ENCODE peak calls at places on chromosomes 6 and 20, in nine cellular contexts. One of them, this sample, is unnamed.

GRCh38 chr6:77857421-77857820 is 204.6 kb downstream of the MEI4 start:
- DNase-seq in D341Med: no peak
- DNase-seq in foreskin fibroblast: no peak
- DNase-seq in mucosa of gallbladder: no peak
- DNase-seq in stimulated activated CD4-positive, alpha-beta T cell treated with anti-CD3 and anti-CD28 coated beads, Interleukin-1b, Interleukin-23, amount 100 ng/mL, for 1 hour: no peak
- DNase-seq in HT1080: no peak
- DNase-seq in Peyer's patch: no peak
- DNase-seq in activated gamma-delta T cell: no peak
- DNase-seq in stomach: no peak
- DNase-seq in this sample: no peak

GRCh38 chr20:14384411-14384810 is 47.0 kb upstream of the FLRT3 start:
- DNase-seq in D341Med: no peak
- DNase-seq in foreskin fibroblast: peak; percentile 67
- DNase-seq in mucosa of gallbladder: no peak
- DNase-seq in stimulated activated CD4-positive, alpha-beta T cell treated with anti-CD3 and anti-CD28 coated beads, Interleukin-1b, Interleukin-23, amount 100 ng/mL, for 1 hour: no peak
- DNase-seq in HT1080: no peak
- DNase-seq in Peyer's patch: no peak
- DNase-seq in activated gamma-delta T cell: no peak
- DNase-seq in stomach: no peak
- DNase-seq in this sample: no peak

GRCh38 chr6:5287205-5287965 is 26.1 kb downstream of the FARS2 start:
- DNase-seq in D341Med: no peak
- DNase-seq in foreskin fibroblast: peak; percentile 81
- DNase-seq in mucosa of gallbladder: no peak
- DNase-seq in stimulated activated CD4-positive, alpha-beta T cell treated with anti-CD3 and anti-CD28 coated beads, Interleukin-1b, Interleukin-23, amount 100 ng/mL, for 1 hour: no peak
- DNase-seq in HT1080: peak; percentile 77
- DNase-seq in Peyer's patch: no peak
- DNase-seq in activated gamma-delta T cell: no peak
- DNase-seq in stomach: no peak
- DNase-seq in this sample: no peak

GRCh38 chr20:4519530-4519929 is 202.2 kb upstream of the PRND start:
- DNase-seq in D341Med: peak; percentile 42
- DNase-seq in foreskin fibroblast: no peak
- DNase-seq in mucosa of gallbladder: no peak
- DNase-seq in stimulated activated CD4-positive, alpha-beta T cell treated with anti-CD3 and anti-CD28 coated beads, Interleukin-1b, Interleukin-23, amount 100 ng/mL, for 1 hour: no peak
- DNase-seq in HT1080: peak; percentile 15
- DNase-seq in Peyer's patch: no peak
- DNase-seq in activated gamma-delta T cell: no peak
- DNase-seq in stomach: no peak
- DNase-seq in this sample: no peak

GRCh38 chr6:165922309-165922794 is 245.3 kb downstream of the TBXT start:
- DNase-seq in D341Med: no peak
- DNase-seq in foreskin fibroblast: no peak
- DNase-seq in mucosa of gallbladder: no peak
- DNase-seq in stimulated activated CD4-positive, alpha-beta T cell treated with anti-CD3 and anti-CD28 coated beads, Interleukin-1b, Interleukin-23, amount 100 ng/mL, for 1 hour: no peak
- DNase-seq in HT1080: peak; percentile 77
- DNase-seq in Peyer's patch: no peak
- DNase-seq in activated gamma-delta T cell: no peak
- DNase-seq in stomach: no peak
- DNase-seq in this sample: no peak

GRCh38 chr6:4351857-4352669 is 216.7 kb upstream of the ECI2 start:
- DNase-seq in D341Med: no peak
- DNase-seq in foreskin fibroblast: peak; percentile 92
- DNase-seq in mucosa of gallbladder: peak; percentile 72
- DNase-seq in stimulated activated CD4-positive, alpha-beta T cell treated with anti-CD3 and anti-CD28 coated beads, Interleukin-1b, Interleukin-23, amount 100 ng/mL, for 1 hour: no peak
- DNase-seq in HT1080: peak; percentile 88
- DNase-seq in Peyer's patch: no peak
- DNase-seq in activated gamma-delta T cell: no peak
- DNase-seq in stomach: peak; percentile 28
- DNase-seq in this sample: no peak

GRCh38 chr6:142950291-142950690 is 5.3 kb upstream of the HIVEP2 start:
- DNase-seq in D341Med: no peak
- DNase-seq in foreskin fibroblast: no peak
- DNase-seq in mucosa of gallbladder: no peak
- DNase-seq in stimulated activated CD4-positive, alpha-beta T cell treated with anti-CD3 and anti-CD28 coated beads, Interleukin-1b, Interleukin-23, amount 100 ng/mL, for 1 hour: no peak
- DNase-seq in HT1080: no peak
- DNase-seq in Peyer's patch: no peak
- DNase-seq in activated gamma-delta T cell: no peak
- DNase-seq in stomach: no peak
- DNase-seq in this sample: no peak

GRCh38 chr20:19903168-19903676 is 113.9 kb upstream of the NAA20 start:
- DNase-seq in D341Med: no peak
- DNase-seq in foreskin fibroblast: peak; percentile 43
- DNase-seq in mucosa of gallbladder: peak; percentile 51
- DNase-seq in stimulated activated CD4-positive, alpha-beta T cell treated with anti-CD3 and anti-CD28 coated beads, Interleukin-1b, Interleukin-23, amount 100 ng/mL, for 1 hour: no peak
- DNase-seq in HT1080: no peak
- DNase-seq in Peyer's patch: no peak
- DNase-seq in activated gamma-delta T cell: no peak
- DNase-seq in stomach: peak; percentile 44
- DNase-seq in this sample: no peak

GRCh38 chr6:31701666-31702420 is 1.3 kb downstream of the ABHD16A start:
- DNase-seq in D341Med: peak; percentile 71
- DNase-seq in foreskin fibroblast: peak; percentile 44
- DNase-seq in mucosa of gallbladder: no peak
- DNase-seq in stimulated activated CD4-positive, alpha-beta T cell treated with anti-CD3 and anti-CD28 coated beads, Interleukin-1b, Interleukin-23, amount 100 ng/mL, for 1 hour: no peak
- DNase-seq in HT1080: no peak
- DNase-seq in Peyer's patch: no peak
- DNase-seq in activated gamma-delta T cell: no peak
- DNase-seq in stomach: no peak
- DNase-seq in this sample: no peak

GRCh38 chr6:66264376-66264775 is 557.4 kb upstream of the EYS start:
- DNase-seq in D341Med: no peak
- DNase-seq in foreskin fibroblast: no peak
- DNase-seq in mucosa of gallbladder: no peak
- DNase-seq in stimulated activated CD4-positive, alpha-beta T cell treated with anti-CD3 and anti-CD28 coated beads, Interleukin-1b, Interleukin-23, amount 100 ng/mL, for 1 hour: no peak
- DNase-seq in HT1080: peak; percentile 85
- DNase-seq in Peyer's patch: no peak
- DNase-seq in activated gamma-delta T cell: no peak
- DNase-seq in stomach: no peak
- DNase-seq in this sample: no peak

GRCh38 chr6:31734703-31735500 is 1.4 kb downstream of the CLIC1 start:
- DNase-seq in D341Med: no peak
- DNase-seq in foreskin fibroblast: peak; percentile 83
- DNase-seq in mucosa of gallbladder: no peak
- DNase-seq in stimulated activated CD4-positive, alpha-beta T cell treated with anti-CD3 and anti-CD28 coated beads, Interleukin-1b, Interleukin-23, amount 100 ng/mL, for 1 hour: no peak
- DNase-seq in HT1080: peak; percentile 88
- DNase-seq in Peyer's patch: peak; percentile 81
- DNase-seq in activated gamma-delta T cell: no peak
- DNase-seq in stomach: peak; percentile 54
- DNase-seq in this sample: no peak

GRCh38 chr6:55758156-55758942 is 117.0 kb downstream of the BMP5 start:
- DNase-seq in D341Med: no peak
- DNase-seq in foreskin fibroblast: peak; percentile 95
- DNase-seq in mucosa of gallbladder: no peak
- DNase-seq in stimulated activated CD4-positive, alpha-beta T cell treated with anti-CD3 and anti-CD28 coated beads, Interleukin-1b, Interleukin-23, amount 100 ng/mL, for 1 hour: no peak
- DNase-seq in HT1080: peak; percentile 67
- DNase-seq in Peyer's patch: no peak
- DNase-seq in activated gamma-delta T cell: no peak
- DNase-seq in stomach: no peak
- DNase-seq in this sample: no peak

GRCh38 chr6:109322825-109323580 is 59.3 kb downstream of the CD164 start:
- DNase-seq in D341Med: no peak
- DNase-seq in foreskin fibroblast: no peak
- DNase-seq in mucosa of gallbladder: peak; percentile 25
- DNase-seq in stimulated activated CD4-positive, alpha-beta T cell treated with anti-CD3 and anti-CD28 coated beads, Interleukin-1b, Interleukin-23, amount 100 ng/mL, for 1 hour: no peak
- DNase-seq in HT1080: no peak
- DNase-seq in Peyer's patch: no peak
- DNase-seq in activated gamma-delta T cell: no peak
- DNase-seq in stomach: no peak
- DNase-seq in this sample: no peak

GRCh38 chr6:13357551-13358075 is 29.3 kb upstream of the TBC1D7 start:
- DNase-seq in D341Med: no peak
- DNase-seq in foreskin fibroblast: peak; percentile 83
- DNase-seq in mucosa of gallbladder: no peak
- DNase-seq in stimulated activated CD4-positive, alpha-beta T cell treated with anti-CD3 and anti-CD28 coated beads, Interleukin-1b, Interleukin-23, amount 100 ng/mL, for 1 hour: no peak
- DNase-seq in HT1080: peak; percentile 34
- DNase-seq in Peyer's patch: no peak
- DNase-seq in activated gamma-delta T cell: no peak
- DNase-seq in stomach: no peak
- DNase-seq in this sample: no peak

GRCh38 chr6:122869437-122870024 is 80.5 kb downstream of the SMPDL3A start:
- DNase-seq in D341Med: peak; percentile 70
- DNase-seq in foreskin fibroblast: peak; percentile 42
- DNase-seq in mucosa of gallbladder: peak; percentile 17
- DNase-seq in stimulated activated CD4-positive, alpha-beta T cell treated with anti-CD3 and anti-CD28 coated beads, Interleukin-1b, Interleukin-23, amount 100 ng/mL, for 1 hour: no peak
- DNase-seq in HT1080: peak; percentile 50
- DNase-seq in Peyer's patch: no peak
- DNase-seq in activated gamma-delta T cell: no peak
- DNase-seq in stomach: peak; percentile 39
- DNase-seq in this sample: no peak

GRCh38 chr6:70133246-70133645 is 169.6 kb downstream of the COL9A1 start:
- DNase-seq in D341Med: no peak
- DNase-seq in foreskin fibroblast: no peak
- DNase-seq in mucosa of gallbladder: no peak
- DNase-seq in stimulated activated CD4-positive, alpha-beta T cell treated with anti-CD3 and anti-CD28 coated beads, Interleukin-1b, Interleukin-23, amount 100 ng/mL, for 1 hour: no peak
- DNase-seq in HT1080: peak; percentile 70
- DNase-seq in Peyer's patch: no peak
- DNase-seq in activated gamma-delta T cell: no peak
- DNase-seq in stomach: no peak
- DNase-seq in this sample: no peak

GRCh38 chr6:11974089-11974488 is 38.0 kb upstream of the HIVEP1 start:
- DNase-seq in D341Med: no peak
- DNase-seq in foreskin fibroblast: peak; percentile 32
- DNase-seq in mucosa of gallbladder: no peak
- DNase-seq in stimulated activated CD4-positive, alpha-beta T cell treated with anti-CD3 and anti-CD28 coated beads, Interleukin-1b, Interleukin-23, amount 100 ng/mL, for 1 hour: no peak
- DNase-seq in HT1080: no peak
- DNase-seq in Peyer's patch: no peak
- DNase-seq in activated gamma-delta T cell: no peak
- DNase-seq in stomach: no peak
- DNase-seq in this sample: no peak

GRCh38 chr6:116405147-116405546 is 34.4 kb downstream of the DSE start:
- DNase-seq in D341Med: no peak
- DNase-seq in foreskin fibroblast: peak; percentile 94
- DNase-seq in mucosa of gallbladder: no peak
- DNase-seq in stimulated activated CD4-positive, alpha-beta T cell treated with anti-CD3 and anti-CD28 coated beads, Interleukin-1b, Interleukin-23, amount 100 ng/mL, for 1 hour: no peak
- DNase-seq in HT1080: no peak
- DNase-seq in Peyer's patch: no peak
- DNase-seq in activated gamma-delta T cell: no peak
- DNase-seq in stomach: no peak
- DNase-seq in this sample: no peak

GRCh38 chr6:21935561-21936028 is 342.0 kb downstream of the SOX4 start:
- DNase-seq in D341Med: peak; percentile 41
- DNase-seq in foreskin fibroblast: peak; percentile 49
- DNase-seq in mucosa of gallbladder: no peak
- DNase-seq in stimulated activated CD4-positive, alpha-beta T cell treated with anti-CD3 and anti-CD28 coated beads, Interleukin-1b, Interleukin-23, amount 100 ng/mL, for 1 hour: no peak
- DNase-seq in HT1080: no peak
- DNase-seq in Peyer's patch: no peak
- DNase-seq in activated gamma-delta T cell: no peak
- DNase-seq in stomach: peak; percentile 55
- DNase-seq in this sample: no peak

GRCh38 chr6:143337201-143337949 is 113.1 kb downstream of the ADAT2 start:
- DNase-seq in D341Med: peak; percentile 41
- DNase-seq in foreskin fibroblast: peak; percentile 17
- DNase-seq in mucosa of gallbladder: peak; percentile 23
- DNase-seq in stimulated activated CD4-positive, alpha-beta T cell treated with anti-CD3 and anti-CD28 coated beads, Interleukin-1b, Interleukin-23, amount 100 ng/mL, for 1 hour: peak; percentile 38
- DNase-seq in HT1080: peak; percentile 16
- DNase-seq in Peyer's patch: no peak
- DNase-seq in activated gamma-delta T cell: no peak
- DNase-seq in stomach: peak; percentile 30
- DNase-seq in this sample: peak; percentile 23

GRCh38 chr6:158839796-158840195 is 20.6 kb upstream of the EZR start:
- DNase-seq in D341Med: no peak
- DNase-seq in foreskin fibroblast: no peak
- DNase-seq in mucosa of gallbladder: no peak
- DNase-seq in stimulated activated CD4-positive, alpha-beta T cell treated with anti-CD3 and anti-CD28 coated beads, Interleukin-1b, Interleukin-23, amount 100 ng/mL, for 1 hour: no peak
- DNase-seq in HT1080: no peak
- DNase-seq in Peyer's patch: no peak
- DNase-seq in activated gamma-delta T cell: no peak
- DNase-seq in stomach: no peak
- DNase-seq in this sample: no peak